ENCODE peak calls at places on chromosomes 16 and 17, in eight cellular contexts. I is body of pancreas; M is IMR-90; R is SK-N-SH; Z is tibial nerve; Q is CD4-positive, alpha-beta T cell; Y is transverse colon; K is sigmoid colon. H is an unnamed sample. For H3K27me3 and H3K9me3, the result is how much of the 10 kb centered on the place peaks cover.

GRCh38 chr16:1194665-1195392 is 30.2 kb downstream of the TPSG1 start:
- DNase-seq in I (peak), M (no peak), R (peak), Z (no peak), Q (no peak), Y (no peak), K (no peak), H (peak)

GRCh38 chr17:74862108-74862901 is 2.6 kb upstream of the GRIN2C start:
- DNase-seq in I (peak), M (peak), R (peak), Z (no peak), Q (peak), Y (peak), K (peak), H (peak)

GRCh38 chr16:56576585-56577299 is 11.9 kb downstream of the MT4 start:
- DNase-seq in I (peak), M (peak), R (peak), Z (peak), Q (peak), Y (peak), K (peak), H (peak)

GRCh38 chr17:77352441-77352840 is 211.7 kb downstream of the SEC14L1 start:
- DNase-seq in I (no peak), M (no peak), R (no peak), Z (no peak), Q (no peak), Y (no peak), K (peak), H (no peak)

GRCh38 chr17:80395402-80396151 is 19.4 kb upstream of the ENDOV start:
- DNase-seq in I (no peak), M (no peak), R (peak), Z (no peak), Q (no peak), Y (no peak), K (no peak), H (no peak)

GRCh38 chr17:10226930-10227695 is 28.7 kb upstream of the GAS7 start:
- DNase-seq in I (peak), M (peak), R (peak), Z (peak), Q (peak), Y (peak), K (no peak), H (peak)

GRCh38 chr16:10749680-10750035 is 6.0 kb downstream of the NUBP1 start:
- DNase-seq in I (no peak), M (peak), R (no peak), Z (no peak), Q (no peak), Y (no peak), K (no peak), H (no peak)

GRCh38 chr16:14444979-14445810 is 184.9 kb downstream of the PARN start:
- DNase-seq in I (no peak), M (no peak), R (no peak), Z (no peak), Q (no peak), Y (no peak), K (no peak), H (no peak)

GRCh38 chr17:73255671-73256181 is 6.0 kb downstream of the CPSF4L start:
- DNase-seq in I (peak), M (peak), R (peak), Z (peak), Q (peak), Y (peak), K (no peak), H (peak)

GRCh38 chr16:68179196-68179795 is 56.6 kb downstream of the ESRP2 start:
- DNase-seq in I (no peak), M (peak), R (no peak), Z (no peak), Q (no peak), Y (no peak), K (no peak), H (no peak)

GRCh38 chr16:15650698-15651161 is 685 bp downstream of the NDE1 start:
- DNase-seq in I (peak), M (peak), R (peak), Z (peak), Q (peak), Y (no peak), K (no peak), H (no peak)

GRCh38 chr16:67781548-67781921 is 24.8 kb downstream of the RANBP10 start:
- DNase-seq in I (no peak), M (no peak), R (no peak), Z (no peak), Q (no peak), Y (no peak), K (no peak), H (no peak)

GRCh38 chr16:27786221-27786848 is 236.4 kb downstream of the KATNIP start:
- DNase-seq in I (no peak), M (no peak), R (no peak), Z (no peak), Q (no peak), Y (no peak), K (no peak), H (no peak)

GRCh38 chr17:76473541-76473985 is 6.2 kb downstream of the AANAT start:
- DNase-seq in I (no peak), M (no peak), R (peak), Z (no peak), Q (no peak), Y (no peak), K (no peak), H (peak)

GRCh38 chr16:20853981-20854620 is 46.1 kb downstream of the DCUN1D3 start:
- DNase-seq in I (no peak), M (no peak), R (no peak), Z (no peak), Q (no peak), Y (no peak), K (no peak), H (no peak)

GRCh38 chr16:51095890-51096626 is 55.0 kb downstream of the SALL1 start:
- DNase-seq in I (no peak), M (no peak), R (no peak), Z (no peak), Q (no peak), Y (no peak), K (no peak), H (no peak)

GRCh38 chr16:27628216-27628945 is 78.4 kb downstream of the KATNIP start:
- DNase-seq in I (no peak), M (no peak), R (peak), Z (no peak), Q (no peak), Y (peak), K (no peak), H (no peak)

GRCh38 chr16:88287219-88287618 is 95.5 kb upstream of the ZNF469 start:
- DNase-seq in I (no peak), M (no peak), R (peak), Z (no peak), Q (no peak), Y (no peak), K (no peak), H (no peak)

GRCh38 chr16:29744541-29745101 is 1.2 kb downstream of the C16orf54 start:
- DNase-seq in I (no peak), M (no peak), R (no peak), Z (no peak), Q (peak), Y (no peak), K (no peak), H (no peak)

GRCh38 chr17:47946929-47947397 is 5.6 kb downstream of the PNPO start:
- DNase-seq in I (peak), M (peak), R (peak), Z (peak), Q (peak), Y (peak), K (no peak), H (peak)

GRCh38 chr16:4772351-4772750 is 5.4 kb upstream of the ZNF500 start:
- DNase-seq in I (no peak), M (no peak), R (no peak), Z (no peak), Q (no peak), Y (no peak), K (no peak), H (no peak)

GRCh38 chr17:55303701-55304145 is 39.0 kb downstream of the HLF start:
- DNase-seq in I (no peak), M (peak), R (no peak), Z (no peak), Q (no peak), Y (no peak), K (no peak), H (peak)

GRCh38 chr16:53035176-53035942 is 17.3 kb downstream of the CHD9NB start:
- DNase-seq in I (no peak), M (no peak), R (no peak), Z (no peak), Q (no peak), Y (no peak), K (no peak), H (no peak)

GRCh38 chr16:78570409-78571141 is 471.1 kb downstream of the WWOX start:
- DNase-seq in I (no peak), M (no peak), R (no peak), Z (no peak), Q (no peak), Y (no peak), K (no peak), H (no peak)

DNA sequence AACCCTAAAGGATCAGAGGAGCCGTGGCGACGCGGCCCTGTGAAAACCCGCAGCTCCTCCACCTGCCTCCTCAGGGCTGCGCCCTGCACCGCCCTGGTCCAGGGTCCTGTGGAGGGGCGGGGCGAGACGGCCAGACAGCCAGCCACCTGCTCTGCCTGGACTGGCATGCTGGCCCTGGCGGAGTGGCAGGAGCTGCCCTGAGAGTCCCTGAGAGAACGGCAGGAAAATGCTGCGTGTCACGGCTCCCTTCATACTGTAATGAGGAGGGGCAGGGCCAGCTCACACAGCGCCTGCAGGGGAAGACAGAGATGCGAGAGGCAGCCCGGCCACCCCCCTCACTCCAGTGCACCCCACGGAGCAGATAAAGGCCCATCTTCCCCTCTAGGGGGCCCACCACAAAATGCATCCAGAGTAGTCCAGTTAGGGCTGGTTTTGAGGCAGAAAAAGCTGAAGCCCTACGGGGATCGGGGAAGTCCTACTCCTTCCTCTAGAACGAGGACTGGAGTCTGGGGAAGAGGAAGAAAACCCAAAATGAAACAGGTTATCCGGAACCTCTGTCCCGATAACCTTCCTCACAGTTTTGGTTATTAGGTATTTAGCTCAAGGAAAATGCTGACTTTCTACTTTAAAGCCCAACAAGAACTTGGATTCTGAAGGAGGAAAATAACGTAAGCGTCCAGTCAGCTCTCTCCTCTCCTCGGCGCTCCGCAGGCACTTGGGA is 97.6 kb upstream of the DNAH17 start:
- DNase-seq in I (peak), M (no peak), R (peak), Z (no peak), Q (no peak), Y (no peak), K (no peak), H (no peak)
- TF ChIP-seq CTCF in I (no peak), M (no peak), R (peak), Z (no peak), Q (no peak), Y (no peak), K (no peak), H (peak)

DNA sequence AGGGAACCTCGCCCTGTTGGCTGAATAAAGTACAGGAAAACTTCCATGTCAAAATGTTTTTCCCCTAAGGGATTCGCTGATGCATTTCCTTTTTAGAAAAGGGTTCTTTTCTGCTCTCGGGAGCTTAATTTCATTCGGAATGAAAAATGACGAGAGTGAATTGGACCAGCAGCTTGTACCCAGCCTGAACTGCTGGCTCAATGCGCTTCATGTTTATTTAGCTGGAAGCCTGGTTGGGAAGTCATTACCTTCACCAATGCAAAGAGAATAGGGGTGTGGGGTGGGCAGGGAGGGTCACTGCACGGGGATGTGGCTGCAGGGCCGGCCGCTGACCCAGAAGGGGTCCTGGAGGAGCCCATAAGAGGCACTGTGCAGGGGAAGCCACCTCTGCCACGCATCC is 207.7 kb downstream of the ENGASE start:
- DNase-seq in I (no peak), M (no peak), R (no peak), Z (no peak), Q (no peak), Y (no peak), K (no peak), H (no peak)
- H3K27me3 ChIP-seq in I (under half), M (under half), R (under half), Z (under half), Q (under half), Y (under half), K (under half), H (half or more)

DNA sequence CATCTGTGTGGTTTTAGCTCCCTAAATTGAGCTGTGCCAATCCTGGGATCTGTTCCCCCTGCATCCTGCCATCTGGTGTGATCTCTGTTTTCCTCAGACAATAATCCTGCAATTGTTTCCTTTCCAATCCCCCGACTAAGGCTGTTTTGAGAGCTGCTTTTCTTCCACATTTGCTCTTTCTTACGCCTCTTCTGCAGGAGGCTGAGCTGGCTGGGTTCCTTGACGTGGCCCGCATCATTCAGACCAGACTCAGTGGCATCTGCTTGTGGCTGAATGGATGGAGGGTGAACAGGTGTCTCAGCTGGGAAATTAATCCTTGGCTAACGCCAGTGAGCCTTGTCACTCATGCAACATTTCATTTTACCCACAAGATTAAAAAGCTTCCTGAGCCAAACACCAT is 9.8 kb upstream of the MED9 start:
- DNase-seq in I (no peak), M (no peak), R (no peak), Z (no peak), Q (no peak), Y (no peak), K (no peak), H (no peak)
- H3K9me3 ChIP-seq in I (under half), M (under half), R (under half), Z (under half), Q (under half), Y (under half), K (under half), H (under half)

DNA sequence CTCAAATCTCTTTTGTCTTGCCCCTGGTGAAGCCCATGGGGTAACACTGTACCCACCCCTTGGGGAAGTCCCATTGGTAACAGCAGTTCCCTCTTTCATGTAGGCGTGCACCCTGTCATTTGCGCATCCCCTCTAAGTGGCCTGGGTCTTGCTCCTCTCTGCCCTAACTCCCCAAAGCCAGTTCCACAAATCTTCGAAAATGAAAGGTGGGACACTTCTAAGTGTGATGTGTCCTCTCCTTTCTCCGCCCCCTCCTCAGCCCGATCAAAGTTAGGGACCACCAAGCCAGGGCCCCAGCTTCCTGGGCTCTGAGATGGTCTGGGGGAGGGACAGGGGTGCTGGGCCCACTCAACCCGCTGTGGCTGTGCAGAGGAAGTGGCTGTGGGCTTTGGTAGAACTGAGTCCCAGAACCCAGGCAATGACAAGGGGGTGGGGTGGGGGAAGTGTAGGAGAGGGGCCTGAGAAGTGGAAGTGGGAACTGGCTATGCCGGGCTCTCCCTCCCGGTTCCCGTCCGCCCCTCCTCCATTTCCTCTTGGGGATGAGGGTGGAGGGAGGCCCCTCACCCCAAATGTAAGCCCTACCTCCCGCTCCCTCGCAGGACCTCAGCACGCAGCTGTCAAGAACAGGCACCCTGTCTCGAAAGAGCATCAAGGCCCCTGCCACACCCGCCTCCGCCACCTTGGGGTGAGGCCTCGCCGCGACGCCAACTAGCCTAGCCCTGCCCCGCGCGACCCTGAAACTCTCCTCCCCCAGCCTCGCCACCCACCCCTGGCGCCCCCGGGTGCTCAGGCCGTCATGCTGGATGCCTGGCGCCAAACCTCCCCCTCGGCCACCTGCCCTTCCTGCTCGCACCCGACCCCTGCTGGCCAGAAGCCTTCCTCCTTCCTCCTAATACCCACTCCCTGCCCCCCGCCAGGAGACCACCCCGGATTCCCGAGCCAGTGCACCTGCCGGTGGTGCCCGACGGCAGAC is 8.7 kb downstream of the ABI3 start:
- DNase-seq in I (no peak), M (no peak), R (peak), Z (no peak), Q (no peak), Y (peak), K (no peak), H (peak)
- TF ChIP-seq CTCF in I (no peak), M (no peak), R (peak), Z (peak), Q (no peak), Y (no peak), K (no peak), H (peak)

DNA sequence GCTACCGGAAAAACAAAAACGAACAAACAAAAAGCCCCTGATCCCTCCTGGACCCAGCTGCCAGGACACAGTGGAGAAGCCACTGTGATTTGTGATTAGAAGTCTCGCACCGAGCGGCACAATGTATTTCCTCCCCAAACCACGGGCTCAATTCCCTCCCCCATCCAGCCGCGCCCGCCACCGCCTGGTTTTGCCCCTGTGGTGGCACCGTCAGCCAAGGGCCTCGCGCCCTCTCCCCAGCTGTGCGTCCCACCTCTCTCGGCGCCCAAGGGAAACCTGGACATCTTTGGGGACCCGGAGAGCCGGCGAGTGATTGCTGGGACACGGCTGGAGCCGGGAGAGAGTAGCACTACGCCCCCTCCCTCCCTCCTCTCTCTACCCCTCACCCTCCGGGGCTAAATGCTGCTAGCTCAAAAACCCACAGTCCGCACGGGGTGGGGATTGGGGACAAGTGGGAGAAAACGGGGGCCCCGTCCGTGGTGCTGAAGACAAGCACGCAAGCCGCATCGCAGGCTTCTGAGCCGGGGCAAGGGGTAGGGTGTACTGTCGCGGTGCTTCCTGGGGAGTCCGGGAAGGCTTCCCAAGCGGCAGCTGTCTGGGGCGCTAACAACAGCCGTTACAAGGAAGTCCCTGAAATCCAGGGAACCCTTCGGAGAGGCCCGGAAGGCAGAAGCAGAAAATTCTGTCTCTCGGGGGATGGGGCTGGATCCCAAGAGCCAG is 1.5 kb downstream of the CBLN1 start:
- DNase-seq in I (peak), M (no peak), R (peak), Z (no peak), Q (no peak), Y (no peak), K (no peak), H (no peak)
- H3K27me3 ChIP-seq in I (under half), M (half or more), R (under half), Z (half or more), Q (half or more), Y (half or more), K (half or more), H (under half)

GRCh38 chr17:70875729-70876344 is 706.5 kb downstream of the KCNJ2 start:
- DNase-seq in I (no peak), M (no peak), R (no peak), Z (no peak), Q (no peak), Y (no peak), K (no peak), H (no peak)

GRCh38 chr17:70869402-70870085 is 700.2 kb downstream of the KCNJ2 start:
- DNase-seq in I (no peak), M (no peak), R (no peak), Z (no peak), Q (no peak), Y (no peak), K (no peak), H (peak)

GRCh38 chr17:70868134-70868533 is 698.8 kb downstream of the KCNJ2 start:
- DNase-seq in I (no peak), M (no peak), R (no peak), Z (no peak), Q (no peak), Y (no peak), K (no peak), H (no peak)

GRCh38 chr17:70872194-70872593 is 702.9 kb downstream of the KCNJ2 start:
- DNase-seq in I (no peak), M (no peak), R (no peak), Z (no peak), Q (no peak), Y (no peak), K (no peak), H (no peak)

GRCh38 chr17:70871180-70871818 is 702.0 kb downstream of the KCNJ2 start:
- DNase-seq in I (no peak), M (no peak), R (no peak), Z (no peak), Q (no peak), Y (no peak), K (no peak), H (no peak)
- H3K9me3 ChIP-seq in I (under half), M (under half), R (under half), Z (under half), Q (under half), Y (under half), K (under half), H (under half)

DNA sequence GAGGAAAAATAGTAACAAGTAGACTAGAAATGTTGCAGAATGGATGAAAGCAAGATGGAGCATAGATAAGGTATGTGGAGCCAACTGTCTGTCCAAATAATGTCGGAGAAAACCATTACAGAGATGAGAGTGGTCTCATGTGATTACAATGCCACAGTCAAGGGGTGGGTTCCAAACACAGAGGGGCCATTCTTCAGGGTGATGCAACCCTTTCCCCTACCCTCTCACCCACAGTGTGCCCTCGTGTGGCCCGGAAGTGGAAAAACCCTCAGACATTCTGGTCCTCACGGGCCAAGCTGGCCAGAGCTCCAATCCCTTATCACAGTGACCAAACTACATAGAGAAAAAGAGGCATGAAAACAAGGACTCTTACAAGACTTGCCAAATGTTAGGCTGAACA is 17.7 kb upstream of the HS3ST3A1 start:
- DNase-seq in I (no peak), M (no peak), R (no peak), Z (no peak), Q (no peak), Y (no peak), K (no peak), H (peak)
- TF ChIP-seq CTCF in I (no peak), M (no peak), R (peak), Z (no peak), Q (no peak), Y (no peak), K (no peak), H (peak)

GRCh38 chr17:67044940-67045339 is 586 bp downstream of the CACNG1 start:
- DNase-seq in I (peak), M (no peak), R (peak), Z (no peak), Q (no peak), Y (no peak), K (no peak), H (no peak)
- H3K27me3 ChIP-seq in I (under half), M (under half), R (under half), Z (under half), Q (under half), Y (under half), K (under half), H (under half)